ENCODE peak calls at places on chromosomes 6 and 20, in ten cellular contexts. M is A549; F is stromal cell of bone marrow; D is cardiac muscle cell; A is stimulated activated CD8-positive, alpha-beta memory T cell treated with anti-CD3 and anti-CD28 coated beads, Interleukin-7, amount 100 ng/mL, for 1 hour; Z is amniotic stem cell; X is type B pancreatic cell; U is heart right ventricle; K is uterus; N is NCI-H2029 treated with DMSO at 0.1 percent for 48 hours. S is an unnamed sample.

GRCh38 chr6:133242761-133243590 is 1.8 kb downstream of the EYA4 start:
- DNase-seq in A (no peak), X (no peak), N (no peak), Z (no peak), U (peak), K (no peak), M (peak), F (no peak), D (peak), S (no peak)

GRCh38 chr6:159945801-159946392 is 23.0 kb upstream of the IGF2R start:
- DNase-seq in M (no peak), D (no peak), N (no peak), K (no peak), A (no peak), Z (no peak), U (no peak), F (no peak), X (no peak), S (no peak)

GRCh38 chr6:139751179-139751578 is 376.7 kb upstream of the CITED2 start:
- DNase-seq in Z (peak), F (no peak), N (no peak), M (no peak), U (no peak), X (no peak), D (no peak), A (no peak), K (no peak), S (peak)

GRCh38 chr6:5701086-5701661 is 305.6 kb downstream of the NRN1 start:
- DNase-seq in U (no peak), X (no peak), K (no peak), A (no peak), Z (no peak), D (peak), F (no peak), M (no peak), N (no peak), S (no peak)

GRCh38 chr6:168437751-168438150 is 3.2 kb upstream of the SMOC2 start:
- DNase-seq in K (no peak), U (no peak), M (no peak), D (no peak), Z (no peak), A (no peak), F (no peak), X (no peak), N (no peak), S (no peak)

GRCh38 chr6:29490552-29490951 is 2.8 kb upstream of the MAS1L start:
- DNase-seq in A (no peak), Z (no peak), N (no peak), U (no peak), K (no peak), F (no peak), X (no peak), M (no peak), D (no peak), S (no peak)

GRCh38 chr6:121354764-121355163 is 20.5 kb upstream of the TBC1D32 start:
- DNase-seq in A (no peak), M (no peak), D (no peak), N (no peak), X (no peak), U (no peak), K (no peak), F (no peak), Z (no peak), S (no peak)

GRCh38 chr6:150416120-150416519 is 47.3 kb downstream of the IYD start:
- DNase-seq in N (no peak), Z (no peak), K (no peak), D (no peak), X (no peak), U (no peak), M (no peak), F (no peak), A (no peak), S (no peak)

GRCh38 chr6:33160728-33161323 is 31.4 kb downstream of the COL11A2 start:
- DNase-seq in X (no peak), D (peak), M (peak), F (peak), U (peak), K (no peak), N (no peak), Z (peak), A (no peak), S (peak)

GRCh38 chr20:9147553-9148024 is 78.7 kb downstream of the PLCB4 start:
- DNase-seq in M (peak), N (no peak), U (no peak), F (no peak), Z (no peak), A (no peak), X (no peak), D (peak), K (no peak), S (no peak)

GRCh38 chr6:126267621-126268020 is 72.3 kb upstream of the CENPW start:
- DNase-seq in K (peak), N (no peak), Z (no peak), U (no peak), A (no peak), D (peak), F (peak), M (no peak), X (no peak), S (no peak)

GRCh38 chr20:58981564-58982364 is 708 bp downstream of the NELFCD start:
- DNase-seq in N (no peak), F (no peak), M (peak), U (no peak), D (no peak), X (peak), Z (no peak), A (no peak), K (no peak), S (no peak)

S was measured in astrocyte of the cerebellum.